ENCODE peak calls at places on chromosome 11, in nine cellular contexts. W is foreskin melanocyte; O is left ventricle myocardium inferior; S is left ventricle myocardium superior; E is stimulated activated CD8-positive, alpha-beta memory T cell treated with anti-CD3 and anti-CD28 coated beads, Interleukin-12 subunit alpha, Interleukin-12 subunit beta, amount 100 ng/mL, for 4 hours; U is activated CD8-positive, alpha-beta memory T cell treated with anti-CD3 and anti-CD28 coated beads, Interleukin-2, amount 50 U/mL, for 4 hours; H is fibroblast of lung; T is epithelial cell of esophagus; A is A172. F is an unnamed sample.

GRCh38 chr11:70594031-70594430 is 195.7 kb downstream of the CTTN start:
- DNase-seq in A (peak), E (no peak), H (no peak), O (no peak), T (no peak), U (no peak), S (no peak), W (no peak), F (no peak)

GRCh38 chr11:13837286-13837685 is 125.2 kb upstream of the SPON1 start:
- DNase-seq in W (no peak), E (no peak), U (no peak), H (peak), S (no peak), A (peak), T (peak), O (no peak), F (no peak)

GRCh38 chr11:122791836-122792235 is 46.5 kb upstream of the CRTAM start:
- DNase-seq in H (peak), T (peak), W (peak), S (no peak), O (no peak), E (no peak), U (no peak), A (peak), F (no peak)

GRCh38 chr11:32043737-32044515 is 46.9 kb upstream of the RCN1 start:
- DNase-seq in O (no peak), S (no peak), E (no peak), U (no peak), A (no peak), T (no peak), H (no peak), W (peak), F (no peak)

GRCh38 chr11:94134651-94135512 is 6.2 kb downstream of the PANX1 start:
- DNase-seq in U (no peak), T (peak), O (peak), A (peak), S (peak), W (no peak), E (no peak), H (peak), F (peak)

GRCh38 chr11:3849297-3849874 is 6.1 kb upstream of the STIM1 start:
- DNase-seq in A (peak), U (peak), W (peak), O (no peak), T (peak), H (peak), S (no peak), E (no peak), F (no peak)

GRCh38 chr11:7579226-7579825 is 65.5 kb downstream of the PPFIBP2 start:
- DNase-seq in W (peak), S (no peak), O (no peak), E (no peak), T (no peak), U (no peak), A (no peak), H (peak), F (peak)

GRCh38 chr11:73308963-73309960 is 1.2 kb downstream of the ARHGEF17 start:
- DNase-seq in A (peak), S (peak), W (peak), E (no peak), U (no peak), T (peak), H (peak), O (peak), F (peak)

GRCh38 chr11:114301927-114302326 is 5.7 kb downstream of the NNMT start:
- DNase-seq in O (no peak), T (no peak), S (no peak), U (no peak), H (no peak), A (no peak), E (no peak), W (no peak), F (no peak)

GRCh38 chr11:60130496-60130895 is 42.0 kb downstream of the MS4A2 start:
- DNase-seq in U (no peak), A (peak), W (peak), S (no peak), E (no peak), O (no peak), T (peak), H (no peak), F (no peak)

GRCh38 chr11:12704049-12704448 is 29.8 kb downstream of the TEAD1 start:
- DNase-seq in S (no peak), A (no peak), O (no peak), H (peak), T (peak), U (no peak), W (peak), E (no peak), F (no peak)

GRCh38 chr11:44751066-44751465 is 24.3 kb downstream of the TSPAN18 start:
- DNase-seq in A (no peak), H (no peak), O (no peak), W (no peak), E (no peak), U (no peak), T (no peak), S (no peak), F (no peak)

GRCh38 chr11:123725995-123726655 is 15.3 kb downstream of the ZNF202 start:
- DNase-seq in T (no peak), S (no peak), E (no peak), A (no peak), H (no peak), W (no peak), U (no peak), O (no peak), F (no peak)

GRCh38 chr11:94934836-94935235 is 38.5 kb downstream of the CWC15 start:
- DNase-seq in S (no peak), O (no peak), E (no peak), T (no peak), W (no peak), U (no peak), A (no peak), H (no peak), F (no peak)

GRCh38 chr11:69489746-69490365 is 8.4 kb downstream of the LINC01488 start:
- DNase-seq in O (peak), E (no peak), T (no peak), W (no peak), H (no peak), S (peak), A (no peak), U (no peak), F (no peak)

F was measured in ovary.